ENCODE peak calls at places on chromosomes 16 and 17, in five cellular contexts. P, B, A, O and V are unnamed samples.
A peak's percentile ranks its signal among the peaks of the same experiment; 100 is the strongest.

GRCh38 chr16:88279998-88280397 is 102.8 kb upstream of the ZNF469 start:
- DNase-seq in P (no peak), A (no peak), O (no peak), B (no peak), V (no peak)

GRCh38 chr17:40313660-40314556 is 4.9 kb downstream of the RARA start:
- DNase-seq in A (no peak), P (no peak), O (no peak), B (no peak), V (no peak)

GRCh38 chr17:56599093-56599492 is 5.6 kb downstream of the NOG start:
- DNase-seq in O (no peak), P (no peak), A (no peak), B (no peak), V (no peak)

GRCh38 chr17:49486012-49486641 is 9.0 kb upstream of the NGFR start:
- DNase-seq in O (no peak), B (no peak), A (no peak), P (peak; percentile 27), V (no peak)

GRCh38 chr17:33328129-33328528 is 35.0 kb upstream of the ASIC2 start:
- DNase-seq in B (no peak), A (no peak), P (peak; percentile 2), O (no peak), V (no peak)

GRCh38 chr17:34780438-34780837 is 180.8 kb downstream of the CCT6B start:
- DNase-seq in A (no peak), B (no peak), O (no peak), P (no peak), V (no peak)

GRCh38 chr17:31115168-31115567 is 20.4 kb downstream of the NF1 start:
- DNase-seq in P (no peak), A (no peak), B (no peak), O (no peak), V (no peak)

GRCh38 chr17:10265100-10265810 is 66.8 kb upstream of the GAS7 start:
- DNase-seq in O (no peak), P (peak; percentile 53), B (no peak), A (no peak), V (no peak)

GRCh38 chr17:76390003-76390421 is 5.6 kb downstream of the SPHK1 start:
- DNase-seq in A (no peak), P (no peak), O (no peak), B (no peak), V (no peak)

GRCh38 chr16:89335803-89336485 is 118.4 kb downstream of the ZNF778 start:
- DNase-seq in A (no peak), O (no peak), B (no peak), P (no peak), V (no peak)

GRCh38 chr16:48507886-48508285 is 102.1 kb downstream of the N4BP1 start:
- DNase-seq in P (no peak), O (no peak), B (no peak), A (no peak), V (no peak)

GRCh38 chr16:80260906-80261311 is 279.9 kb upstream of the DYNLRB2 start:
- DNase-seq in O (no peak), B (no peak), P (no peak), A (no peak), V (no peak)

GRCh38 chr16:634051-634670 is 1.9 kb downstream of the METTL26 start:
- DNase-seq in P (no peak), O (peak; percentile 46), A (no peak), B (no peak), V (no peak)

DNA sequence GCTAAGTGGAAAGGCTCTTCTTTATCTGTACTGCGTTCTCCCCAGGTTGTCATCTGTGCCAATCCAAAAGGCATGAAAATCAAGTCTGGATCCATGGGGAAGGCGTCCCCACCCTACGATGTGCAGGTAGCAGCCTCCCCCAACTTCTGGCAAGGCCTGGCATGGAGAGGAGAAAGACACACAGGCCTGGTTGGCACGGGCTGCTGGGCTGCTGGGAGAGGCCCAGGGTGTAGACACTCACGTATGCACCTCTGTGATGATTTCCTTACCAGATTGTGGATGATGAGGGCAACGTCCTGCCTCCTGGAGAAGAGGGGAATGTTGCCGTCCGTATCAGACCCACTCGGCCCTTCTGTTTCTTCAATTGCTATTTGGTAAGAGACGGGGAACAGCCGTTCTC is 20.4 kb upstream of the ACSM2A start:
- DNase-seq in A (no peak), B (no peak), P (no peak), O (no peak), V (no peak)
- TF ChIP-seq CTCF in A (no peak), B (no peak), P (no peak), O (no peak), V (no peak)

DNA sequence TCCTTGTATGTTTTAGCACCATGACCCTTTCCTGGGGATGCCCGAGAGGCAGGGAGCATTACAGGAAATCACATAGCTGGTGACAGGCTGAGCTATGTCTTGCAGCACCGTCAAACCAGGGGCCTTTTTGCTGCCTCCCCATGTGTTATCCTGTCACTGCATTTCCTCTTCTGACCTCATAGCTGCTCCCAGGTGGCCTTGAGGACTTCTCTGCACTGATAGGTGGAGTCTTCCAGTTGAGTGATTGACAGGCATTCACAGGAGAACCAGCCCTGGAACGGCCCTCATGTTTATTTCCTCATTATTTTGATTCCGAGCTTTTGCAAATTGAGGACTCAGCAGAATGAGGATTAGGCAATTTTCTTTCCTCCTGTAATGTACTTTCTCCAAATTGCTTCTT is 349.6 kb downstream of the HAPSTR1 start:
- DNase-seq in P (no peak), O (no peak), B (no peak), A (no peak), V (no peak)
- H3K27ac ChIP-seq in P (no peak overlapping the region), O (no peak overlapping the region), B (no peak overlapping the region), A (no peak overlapping the region), V (no peak overlapping the region)

DNA sequence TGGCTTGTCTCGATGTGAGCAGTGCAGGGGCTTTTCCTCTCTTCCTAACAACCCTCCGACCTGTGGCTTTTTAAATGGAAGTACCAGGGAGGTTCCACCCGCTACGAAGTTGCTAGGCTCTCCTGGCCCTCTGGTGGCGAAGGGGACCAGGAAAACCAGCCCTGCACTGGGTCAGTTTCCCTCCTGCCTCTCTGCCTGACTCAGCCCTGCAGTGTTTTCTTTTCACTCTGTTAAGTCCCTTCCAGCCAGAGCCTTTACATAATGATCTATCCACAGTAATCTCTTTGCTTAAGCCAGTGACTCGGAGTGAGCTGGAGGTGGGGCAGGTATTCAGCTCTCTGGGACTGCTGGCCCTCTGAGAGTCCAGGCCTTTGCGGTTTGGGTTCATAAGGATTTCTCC is 331.3 kb upstream of the EEF2KMT start:
- DNase-seq in A (no peak), O (no peak), B (no peak), P (no peak), V (no peak)
- TF ChIP-seq CTCF in A (no peak), O (no peak), B (no peak), P (no peak), V (no peak)

GRCh38 chr17:67557921-67558320 is 159.8 kb upstream of the NOL11 start:
- DNase-seq in A (no peak), O (no peak), P (peak; percentile 25), B (no peak), V (no peak)
- H3K27ac ChIP-seq in A (no peak overlapping the region), O (no peak overlapping the region), P (no peak overlapping the region), B (no peak overlapping the region), V (peak overlapping the region; percentile 9)

GRCh38 chr16:12471383-12471782 is 332.3 kb downstream of the CPPED1 start:
- DNase-seq in O (no peak), P (no peak), A (no peak), B (no peak), V (no peak)

GRCh38 chr16:12470311-12471229 is 333.1 kb downstream of the CPPED1 start:
- DNase-seq in O (no peak), A (no peak), B (no peak), P (no peak), V (no peak)

GRCh38 chr16:12467418-12468210 is 336.1 kb downstream of the CPPED1 start:
- DNase-seq in P (no peak), A (no peak), B (no peak), O (no peak), V (no peak)

GRCh38 chr16:12463961-12464360 is 339.7 kb downstream of the CPPED1 start:
- DNase-seq in A (no peak), B (no peak), O (no peak), P (no peak), V (no peak)

GRCh38 chr16:12468552-12468951 is 335.1 kb downstream of the CPPED1 start:
- DNase-seq in P (no peak), O (no peak), A (no peak), B (no peak), V (no peak)
- TF ChIP-seq CTCF in P (no peak), O (no peak), A (no peak), B (no peak), V (no peak)

DNA sequence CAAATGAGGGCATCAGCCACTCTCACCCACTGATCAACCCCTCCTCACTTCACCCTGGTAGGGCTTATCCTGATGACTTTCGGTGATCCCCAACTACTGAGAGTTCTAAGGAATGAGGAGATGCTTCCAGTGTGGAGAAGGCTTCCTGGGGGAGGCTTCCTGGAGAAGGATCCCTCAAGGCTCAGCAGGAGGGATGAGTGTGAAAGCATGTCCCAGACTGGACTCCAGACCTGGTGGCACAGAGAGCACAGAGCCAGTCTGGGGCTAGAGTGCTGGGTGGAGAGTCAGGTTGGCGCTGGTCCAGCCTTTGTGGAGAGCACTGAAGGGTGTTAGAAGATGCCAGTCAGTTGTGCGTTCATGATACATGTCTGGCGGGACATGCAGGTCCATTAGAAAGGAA is 53.7 kb downstream of the PLD6 start:
- DNase-seq in P (peak; percentile 15), B (peak; percentile 11), O (no peak), A (no peak), V (peak; percentile 63)
- H3K27ac ChIP-seq in P (no peak overlapping the region), B (peak overlapping the region; percentile 85), O (no peak overlapping the region), A (peak overlapping the region; percentile 30), V (peak overlapping the region; percentile 64)

DNA sequence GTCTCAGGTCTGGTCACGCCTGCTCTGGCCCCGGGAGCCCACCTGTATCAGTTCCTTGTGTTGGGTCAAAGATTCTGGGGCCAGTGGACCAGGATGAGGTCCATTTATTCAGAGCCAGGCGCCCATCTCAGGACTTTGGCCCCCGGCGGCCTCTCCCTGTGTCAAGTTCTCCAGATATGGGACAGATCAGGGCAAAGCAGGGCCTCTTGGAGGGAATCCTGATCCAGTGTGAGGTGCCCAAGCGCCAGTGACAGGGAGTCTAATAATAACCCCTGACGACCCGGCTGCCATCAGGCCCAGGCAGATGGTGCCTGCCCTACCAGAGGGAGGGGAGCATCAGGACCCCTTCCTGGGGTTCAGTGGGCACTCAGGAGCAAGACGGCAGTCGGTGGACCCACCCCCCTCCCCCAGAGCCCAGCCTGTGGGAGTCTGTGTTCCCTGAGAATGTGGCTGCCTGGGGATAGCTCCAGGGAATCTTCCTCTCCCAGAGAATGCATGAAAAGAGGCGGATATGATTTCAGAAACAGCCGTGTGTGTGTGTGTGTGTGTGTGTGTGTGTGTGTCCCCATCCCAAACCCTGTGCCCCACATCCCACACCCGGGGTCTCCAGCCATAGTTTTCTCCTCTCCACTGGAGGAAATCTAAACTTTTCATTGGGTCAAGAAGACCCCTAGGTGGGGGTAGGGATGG is 1.4 kb downstream of the TTYH2 start:
- DNase-seq in A (no peak), B (no peak), P (no peak), O (no peak), V (no peak)
- TF ChIP-seq CTCF in A (no peak), B (no peak), P (no peak), O (no peak), V (no peak)

GRCh38 chr16:75138636-75139035 is 9.7 kb upstream of the ZFP1 start:
- DNase-seq in O (no peak), B (no peak), A (no peak), P (peak; percentile 45), V (no peak)
- H3K27ac ChIP-seq in O (no peak overlapping the region), B (no peak overlapping the region), A (no peak overlapping the region), P (no peak overlapping the region), V (no peak overlapping the region)